ENCODE peak calls at places on chromosomes 3 and 15, in five cellular contexts. Z is body of pancreas; B is Calu3; D is activated naive CD4-positive, alpha-beta T cell treated with anti-CD3 and anti-CD28 coated beads, Interleukin-2, amount 50 U/mL, for 16 hours; E is stimulated activated CD4-positive, alpha-beta T cell treated with anti-CD3 and anti-CD28 coated beads, Interleukin-1b, Interleukin-23, amount 100 ng/mL, for 24 hours. K is an unnamed sample.

GRCh38 chr3:188788621-188789081 is 383.1 kb upstream of the TPRG1 start:
- DNase-seq in D (peak; percentile 81), B (no peak), Z (no peak), E (peak; percentile 75), K (no peak)

GRCh38 chr3:74267583-74268184 is 346.8 kb downstream of the CNTN3 start:
- DNase-seq in Z (peak; percentile 53), D (no peak), B (no peak), E (no peak), K (peak; percentile 46)

GRCh38 chr3:14532691-14533456 is 7.3 kb downstream of the GRIP2 start:
- DNase-seq in E (no peak), B (peak; percentile 58), Z (peak; percentile 92), D (no peak), K (no peak)

GRCh38 chr15:57537072-57537471 is 54.6 kb upstream of the MYZAP start:
- DNase-seq in E (no peak), D (no peak), B (no peak), Z (peak; percentile 88), K (no peak)

GRCh38 chr15:66085128-66085527 is 168.4 kb downstream of the MEGF11 start:
- DNase-seq in E (no peak), Z (no peak), B (peak; percentile 53), D (peak; percentile 22), K (no peak)

GRCh38 chr15:100588638-100589242 is 13.2 kb downstream of the LINS1 start:
- DNase-seq in D (no peak), E (no peak), B (no peak), Z (no peak), K (no peak)

GRCh38 chr15:47184003-47184404 is 533.3 kb upstream of the SEMA6D start:
- DNase-seq in B (no peak), D (peak; percentile 12), Z (peak; percentile 28), E (no peak), K (no peak)

GRCh38 chr3:147210676-147211075 is 195.7 kb downstream of the ZIC4 start:
- DNase-seq in E (no peak), Z (no peak), B (no peak), D (no peak), K (no peak)

GRCh38 chr3:105367406-105368213 is 901 bp downstream of the ALCAM start:
- DNase-seq in B (peak; percentile 57), D (peak; percentile 54), Z (peak; percentile 71), E (peak; percentile 84), K (peak; percentile 17)

GRCh38 chr3:19046440-19046839 is 101.9 kb upstream of the KCNH8 start:
- DNase-seq in E (no peak), B (no peak), D (no peak), Z (no peak), K (no peak)

GRCh38 chr3:76811418-76811817 is 228.5 kb upstream of the ROBO2 start:
- DNase-seq in Z (no peak), E (no peak), D (no peak), B (no peak), K (no peak)

GRCh38 chr15:60134609-60135008 is 130.5 kb downstream of the FOXB1 start:
- DNase-seq in Z (no peak), D (no peak), B (peak; percentile 55), E (no peak), K (no peak)

GRCh38 chr15:65067645-65068416 is at the start of gene RASL12:
- DNase-seq in D (no peak), B (no peak), Z (no peak), E (no peak), K (no peak)

GRCh38 chr3:27607370-27607769 is 114.8 kb downstream of the EOMES start:
- DNase-seq in E (no peak), Z (no peak), B (peak; percentile 58), D (no peak), K (no peak)

GRCh38 chr3:15933439-15934144 is 135.8 kb upstream of the ANKRD28 start:
- DNase-seq in D (no peak), B (no peak), Z (no peak), E (no peak), K (peak; percentile 37)

GRCh38 chr3:32951410-32951811 is at the start of gene CCR4:
- DNase-seq in B (no peak), D (peak; percentile 44), Z (no peak), E (peak; percentile 49), K (no peak)

GRCh38 chr3:187131981-187132380 is 7.3 kb downstream of the RPL39L start:
- DNase-seq in E (no peak), B (no peak), D (no peak), Z (no peak), K (no peak)